ENCODE peak calls at places on chromosomes 7 and 10, in nine cellular contexts. One of them, this sample, is unnamed.

GRCh38 chr10:43255644-43256431 is 11.0 kb downstream of the RASGEF1A start:
- DNase-seq in Panc1: no peak
- DNase-seq in heart right ventricle: peak
- DNase-seq in stimulated activated CD4-positive, alpha-beta T cell treated with anti-CD3 and anti-CD28 coated beads, TNF-alpha, amount 100 ng/mL, for 24 hours: no peak
- DNase-seq in fibroblast of lung: peak
- DNase-seq in NCI-H2081: no peak
- DNase-seq in thoracic aorta: no peak
- DNase-seq in lower leg skin: peak
- DNase-seq in erythroblast: peak
- DNase-seq in this sample: no peak

GRCh38 chr10:50362547-50363125 is 111.3 kb upstream of the ASAH2 start:
- DNase-seq in Panc1: no peak
- DNase-seq in heart right ventricle: no peak
- DNase-seq in stimulated activated CD4-positive, alpha-beta T cell treated with anti-CD3 and anti-CD28 coated beads, TNF-alpha, amount 100 ng/mL, for 24 hours: no peak
- DNase-seq in fibroblast of lung: no peak
- DNase-seq in NCI-H2081: no peak
- DNase-seq in thoracic aorta: no peak
- DNase-seq in lower leg skin: no peak
- DNase-seq in erythroblast: no peak
- DNase-seq in this sample: peak

GRCh38 chr7:745431-745980 is 18.4 kb upstream of the PRKAR1B start:
- DNase-seq in Panc1: no peak
- DNase-seq in heart right ventricle: no peak
- DNase-seq in stimulated activated CD4-positive, alpha-beta T cell treated with anti-CD3 and anti-CD28 coated beads, TNF-alpha, amount 100 ng/mL, for 24 hours: no peak
- DNase-seq in fibroblast of lung: no peak
- DNase-seq in NCI-H2081: no peak
- DNase-seq in thoracic aorta: no peak
- DNase-seq in lower leg skin: no peak
- DNase-seq in erythroblast: no peak
- DNase-seq in this sample: no peak

GRCh38 chr7:142754681-142755575 is 5.7 kb downstream of the PRSS1 start:
- DNase-seq in Panc1: no peak
- DNase-seq in heart right ventricle: no peak
- DNase-seq in stimulated activated CD4-positive, alpha-beta T cell treated with anti-CD3 and anti-CD28 coated beads, TNF-alpha, amount 100 ng/mL, for 24 hours: no peak
- DNase-seq in fibroblast of lung: peak
- DNase-seq in NCI-H2081: no peak
- DNase-seq in thoracic aorta: no peak
- DNase-seq in lower leg skin: peak
- DNase-seq in erythroblast: no peak
- DNase-seq in this sample: no peak

GRCh38 chr7:9242604-9243003 is 809.2 kb downstream of the NXPH1 start:
- DNase-seq in Panc1: no peak
- DNase-seq in heart right ventricle: no peak
- DNase-seq in stimulated activated CD4-positive, alpha-beta T cell treated with anti-CD3 and anti-CD28 coated beads, TNF-alpha, amount 100 ng/mL, for 24 hours: no peak
- DNase-seq in fibroblast of lung: no peak
- DNase-seq in NCI-H2081: no peak
- DNase-seq in thoracic aorta: no peak
- DNase-seq in lower leg skin: no peak
- DNase-seq in erythroblast: no peak
- DNase-seq in this sample: no peak

GRCh38 chr7:87599336-87599735 is 1.3 kb downstream of the ABCB1 start:
- DNase-seq in Panc1: no peak
- DNase-seq in heart right ventricle: no peak
- DNase-seq in stimulated activated CD4-positive, alpha-beta T cell treated with anti-CD3 and anti-CD28 coated beads, TNF-alpha, amount 100 ng/mL, for 24 hours: peak
- DNase-seq in fibroblast of lung: peak
- DNase-seq in NCI-H2081: no peak
- DNase-seq in thoracic aorta: no peak
- DNase-seq in lower leg skin: no peak
- DNase-seq in erythroblast: peak
- DNase-seq in this sample: peak

GRCh38 chr10:69916133-69916532 is 114.4 kb downstream of the COL13A1 start:
- DNase-seq in Panc1: no peak
- DNase-seq in heart right ventricle: no peak
- DNase-seq in stimulated activated CD4-positive, alpha-beta T cell treated with anti-CD3 and anti-CD28 coated beads, TNF-alpha, amount 100 ng/mL, for 24 hours: no peak
- DNase-seq in fibroblast of lung: no peak
- DNase-seq in NCI-H2081: no peak
- DNase-seq in thoracic aorta: no peak
- DNase-seq in lower leg skin: no peak
- DNase-seq in erythroblast: no peak
- DNase-seq in this sample: no peak

GRCh38 chr10:49844775-49845561 is 82.8 kb upstream of the OGDHL start:
- DNase-seq in Panc1: peak
- DNase-seq in heart right ventricle: no peak
- DNase-seq in stimulated activated CD4-positive, alpha-beta T cell treated with anti-CD3 and anti-CD28 coated beads, TNF-alpha, amount 100 ng/mL, for 24 hours: no peak
- DNase-seq in fibroblast of lung: peak
- DNase-seq in NCI-H2081: no peak
- DNase-seq in thoracic aorta: no peak
- DNase-seq in lower leg skin: no peak
- DNase-seq in erythroblast: no peak
- DNase-seq in this sample: no peak

GRCh38 chr10:102646610-102647432 is 2.5 kb downstream of the TRIM8 start:
- DNase-seq in Panc1: no peak
- DNase-seq in heart right ventricle: peak
- DNase-seq in stimulated activated CD4-positive, alpha-beta T cell treated with anti-CD3 and anti-CD28 coated beads, TNF-alpha, amount 100 ng/mL, for 24 hours: peak
- DNase-seq in fibroblast of lung: no peak
- DNase-seq in NCI-H2081: no peak
- DNase-seq in thoracic aorta: no peak
- DNase-seq in lower leg skin: no peak
- DNase-seq in erythroblast: peak
- DNase-seq in this sample: no peak

GRCh38 chr10:86359933-86360332 is 6.7 kb downstream of the GRID1 start:
- DNase-seq in Panc1: no peak
- DNase-seq in heart right ventricle: no peak
- DNase-seq in stimulated activated CD4-positive, alpha-beta T cell treated with anti-CD3 and anti-CD28 coated beads, TNF-alpha, amount 100 ng/mL, for 24 hours: no peak
- DNase-seq in fibroblast of lung: no peak
- DNase-seq in NCI-H2081: no peak
- DNase-seq in thoracic aorta: no peak
- DNase-seq in lower leg skin: no peak
- DNase-seq in erythroblast: no peak
- DNase-seq in this sample: no peak

GRCh38 chr7:146116452-146117219 is at the start of gene CNTNAP2:
- DNase-seq in Panc1: no peak
- DNase-seq in heart right ventricle: no peak
- DNase-seq in stimulated activated CD4-positive, alpha-beta T cell treated with anti-CD3 and anti-CD28 coated beads, TNF-alpha, amount 100 ng/mL, for 24 hours: no peak
- DNase-seq in fibroblast of lung: peak
- DNase-seq in NCI-H2081: peak
- DNase-seq in thoracic aorta: no peak
- DNase-seq in lower leg skin: no peak
- DNase-seq in erythroblast: no peak
- DNase-seq in this sample: no peak

GRCh38 chr10:100837300-100837699 is 75.5 kb upstream of the SLF2 start:
- DNase-seq in Panc1: no peak
- DNase-seq in heart right ventricle: no peak
- DNase-seq in stimulated activated CD4-positive, alpha-beta T cell treated with anti-CD3 and anti-CD28 coated beads, TNF-alpha, amount 100 ng/mL, for 24 hours: no peak
- DNase-seq in fibroblast of lung: no peak
- DNase-seq in NCI-H2081: no peak
- DNase-seq in thoracic aorta: no peak
- DNase-seq in lower leg skin: no peak
- DNase-seq in erythroblast: no peak
- DNase-seq in this sample: no peak

GRCh38 chr10:21169271-21169670 is 272.2 kb upstream of the NEBL start:
- DNase-seq in Panc1: no peak
- DNase-seq in heart right ventricle: no peak
- DNase-seq in stimulated activated CD4-positive, alpha-beta T cell treated with anti-CD3 and anti-CD28 coated beads, TNF-alpha, amount 100 ng/mL, for 24 hours: no peak
- DNase-seq in fibroblast of lung: no peak
- DNase-seq in NCI-H2081: no peak
- DNase-seq in thoracic aorta: no peak
- DNase-seq in lower leg skin: no peak
- DNase-seq in erythroblast: no peak
- DNase-seq in this sample: no peak

GRCh38 chr7:43674559-43675436 is 54.5 kb downstream of the COA1 start:
- DNase-seq in Panc1: peak
- DNase-seq in heart right ventricle: no peak
- DNase-seq in stimulated activated CD4-positive, alpha-beta T cell treated with anti-CD3 and anti-CD28 coated beads, TNF-alpha, amount 100 ng/mL, for 24 hours: no peak
- DNase-seq in fibroblast of lung: peak
- DNase-seq in NCI-H2081: no peak
- DNase-seq in thoracic aorta: no peak
- DNase-seq in lower leg skin: no peak
- DNase-seq in erythroblast: peak
- DNase-seq in this sample: no peak

GRCh38 chr7:139644191-139644590 is 120.7 kb downstream of the CLEC2L start:
- DNase-seq in Panc1: no peak
- DNase-seq in heart right ventricle: no peak
- DNase-seq in stimulated activated CD4-positive, alpha-beta T cell treated with anti-CD3 and anti-CD28 coated beads, TNF-alpha, amount 100 ng/mL, for 24 hours: no peak
- DNase-seq in fibroblast of lung: no peak
- DNase-seq in NCI-H2081: no peak
- DNase-seq in thoracic aorta: no peak
- DNase-seq in lower leg skin: no peak
- DNase-seq in erythroblast: no peak
- DNase-seq in this sample: no peak

GRCh38 chr10:44954962-44955361 is 4.6 kb upstream of the RASSF4 start:
- DNase-seq in Panc1: no peak
- DNase-seq in heart right ventricle: no peak
- DNase-seq in stimulated activated CD4-positive, alpha-beta T cell treated with anti-CD3 and anti-CD28 coated beads, TNF-alpha, amount 100 ng/mL, for 24 hours: no peak
- DNase-seq in fibroblast of lung: no peak
- DNase-seq in NCI-H2081: no peak
- DNase-seq in thoracic aorta: no peak
- DNase-seq in lower leg skin: no peak
- DNase-seq in erythroblast: no peak
- DNase-seq in this sample: no peak

GRCh38 chr10:100725041-100725440 is 20.3 kb upstream of the PAX2 start:
- DNase-seq in Panc1: no peak
- DNase-seq in heart right ventricle: no peak
- DNase-seq in stimulated activated CD4-positive, alpha-beta T cell treated with anti-CD3 and anti-CD28 coated beads, TNF-alpha, amount 100 ng/mL, for 24 hours: no peak
- DNase-seq in fibroblast of lung: peak
- DNase-seq in NCI-H2081: no peak
- DNase-seq in thoracic aorta: no peak
- DNase-seq in lower leg skin: no peak
- DNase-seq in erythroblast: no peak
- DNase-seq in this sample: no peak

GRCh38 chr10:131872837-131873375 is 27.9 kb upstream of the PPP2R2D start:
- DNase-seq in Panc1: no peak
- DNase-seq in heart right ventricle: no peak
- DNase-seq in stimulated activated CD4-positive, alpha-beta T cell treated with anti-CD3 and anti-CD28 coated beads, TNF-alpha, amount 100 ng/mL, for 24 hours: no peak
- DNase-seq in fibroblast of lung: no peak
- DNase-seq in NCI-H2081: no peak
- DNase-seq in thoracic aorta: no peak
- DNase-seq in lower leg skin: no peak
- DNase-seq in erythroblast: no peak
- DNase-seq in this sample: no peak

GRCh38 chr7:131196808-131197207 is 130.9 kb upstream of the MKLN1 start:
- DNase-seq in Panc1: no peak
- DNase-seq in heart right ventricle: no peak
- DNase-seq in stimulated activated CD4-positive, alpha-beta T cell treated with anti-CD3 and anti-CD28 coated beads, TNF-alpha, amount 100 ng/mL, for 24 hours: no peak
- DNase-seq in fibroblast of lung: peak
- DNase-seq in NCI-H2081: peak
- DNase-seq in thoracic aorta: no peak
- DNase-seq in lower leg skin: no peak
- DNase-seq in erythroblast: no peak
- DNase-seq in this sample: no peak

GRCh38 chr7:31464601-31465000 is 49.3 kb upstream of the ITPRID1 start:
- DNase-seq in Panc1: no peak
- DNase-seq in heart right ventricle: no peak
- DNase-seq in stimulated activated CD4-positive, alpha-beta T cell treated with anti-CD3 and anti-CD28 coated beads, TNF-alpha, amount 100 ng/mL, for 24 hours: no peak
- DNase-seq in fibroblast of lung: no peak
- DNase-seq in NCI-H2081: no peak
- DNase-seq in thoracic aorta: no peak
- DNase-seq in lower leg skin: no peak
- DNase-seq in erythroblast: no peak
- DNase-seq in this sample: no peak

GRCh38 chr10:5583525-5584175 is 58.9 kb downstream of the CALML3 start:
- DNase-seq in Panc1: no peak
- DNase-seq in heart right ventricle: peak
- DNase-seq in stimulated activated CD4-positive, alpha-beta T cell treated with anti-CD3 and anti-CD28 coated beads, TNF-alpha, amount 100 ng/mL, for 24 hours: no peak
- DNase-seq in fibroblast of lung: peak
- DNase-seq in NCI-H2081: peak
- DNase-seq in thoracic aorta: no peak
- DNase-seq in lower leg skin: no peak
- DNase-seq in erythroblast: no peak
- DNase-seq in this sample: peak

GRCh38 chr10:52639652-52640051 is 132.9 kb downstream of the MBL2 start:
- DNase-seq in Panc1: no peak
- DNase-seq in heart right ventricle: no peak
- DNase-seq in stimulated activated CD4-positive, alpha-beta T cell treated with anti-CD3 and anti-CD28 coated beads, TNF-alpha, amount 100 ng/mL, for 24 hours: no peak
- DNase-seq in fibroblast of lung: peak
- DNase-seq in NCI-H2081: no peak
- DNase-seq in thoracic aorta: no peak
- DNase-seq in lower leg skin: no peak
- DNase-seq in erythroblast: no peak
- DNase-seq in this sample: no peak

GRCh38 chr10:6958254-6958653 is 378.2 kb upstream of the PRKCQ start:
- DNase-seq in Panc1: no peak
- DNase-seq in heart right ventricle: no peak
- DNase-seq in stimulated activated CD4-positive, alpha-beta T cell treated with anti-CD3 and anti-CD28 coated beads, TNF-alpha, amount 100 ng/mL, for 24 hours: no peak
- DNase-seq in fibroblast of lung: no peak
- DNase-seq in NCI-H2081: no peak
- DNase-seq in thoracic aorta: no peak
- DNase-seq in lower leg skin: no peak
- DNase-seq in erythroblast: peak
- DNase-seq in this sample: no peak

GRCh38 chr10:71677261-71677660 is 42.3 kb downstream of the C10orf105 start:
- DNase-seq in Panc1: no peak
- DNase-seq in heart right ventricle: no peak
- DNase-seq in stimulated activated CD4-positive, alpha-beta T cell treated with anti-CD3 and anti-CD28 coated beads, TNF-alpha, amount 100 ng/mL, for 24 hours: no peak
- DNase-seq in fibroblast of lung: no peak
- DNase-seq in NCI-H2081: no peak
- DNase-seq in thoracic aorta: no peak
- DNase-seq in lower leg skin: no peak
- DNase-seq in erythroblast: no peak
- DNase-seq in this sample: no peak

GRCh38 chr7:82760092-82760491 is 316.5 kb upstream of the CACNA2D1 start:
- DNase-seq in Panc1: no peak
- DNase-seq in heart right ventricle: no peak
- DNase-seq in stimulated activated CD4-positive, alpha-beta T cell treated with anti-CD3 and anti-CD28 coated beads, TNF-alpha, amount 100 ng/mL, for 24 hours: no peak
- DNase-seq in fibroblast of lung: peak
- DNase-seq in NCI-H2081: no peak
- DNase-seq in thoracic aorta: no peak
- DNase-seq in lower leg skin: no peak
- DNase-seq in erythroblast: no peak
- DNase-seq in this sample: no peak

GRCh38 chr10:112713411-112713810 is 236.6 kb upstream of the TCF7L2 start:
- DNase-seq in Panc1: no peak
- DNase-seq in heart right ventricle: no peak
- DNase-seq in stimulated activated CD4-positive, alpha-beta T cell treated with anti-CD3 and anti-CD28 coated beads, TNF-alpha, amount 100 ng/mL, for 24 hours: no peak
- DNase-seq in fibroblast of lung: peak
- DNase-seq in NCI-H2081: no peak
- DNase-seq in thoracic aorta: no peak
- DNase-seq in lower leg skin: no peak
- DNase-seq in erythroblast: no peak
- DNase-seq in this sample: no peak

GRCh38 chr7:11865671-11866070 is 33.7 kb upstream of the THSD7A start:
- DNase-seq in Panc1: no peak
- DNase-seq in heart right ventricle: no peak
- DNase-seq in stimulated activated CD4-positive, alpha-beta T cell treated with anti-CD3 and anti-CD28 coated beads, TNF-alpha, amount 100 ng/mL, for 24 hours: no peak
- DNase-seq in fibroblast of lung: no peak
- DNase-seq in NCI-H2081: no peak
- DNase-seq in thoracic aorta: no peak
- DNase-seq in lower leg skin: no peak
- DNase-seq in erythroblast: no peak
- DNase-seq in this sample: no peak

GRCh38 chr10:10658157-10658556 is 359.5 kb upstream of the CELF2 start:
- DNase-seq in Panc1: no peak
- DNase-seq in heart right ventricle: no peak
- DNase-seq in stimulated activated CD4-positive, alpha-beta T cell treated with anti-CD3 and anti-CD28 coated beads, TNF-alpha, amount 100 ng/mL, for 24 hours: no peak
- DNase-seq in fibroblast of lung: peak
- DNase-seq in NCI-H2081: no peak
- DNase-seq in thoracic aorta: no peak
- DNase-seq in lower leg skin: no peak
- DNase-seq in erythroblast: no peak
- DNase-seq in this sample: no peak